ENCODE peak calls at places on chromosome 16, in four cellular contexts. R is fibroblast of pulmonary artery, C is lung, S is dorsolateral prefrontal cortex. W is an unnamed sample.

GRCh38 chr16:3681206-3681605 is 26.7 kb downstream of the DNASE1 start:
- DNase-seq in R (peak), C (no peak), S (peak), W (no peak)

GRCh38 chr16:88637797-88638196 is 575 bp upstream of the IL17C start:
- DNase-seq in R (no peak), C (no peak), S (no peak), W (no peak)

GRCh38 chr16:59478806-59479205 is 744.7 kb upstream of the GOT2 start:
- DNase-seq in R (peak), C (no peak), S (no peak), W (no peak)

GRCh38 chr16:31202402-31203385 is at the start of gene PYCARD:
- DNase-seq in R (peak), C (peak), S (no peak), W (peak)

GRCh38 chr16:83835972-83836566 is 28.3 kb downstream of the HSBP1 start:
- DNase-seq in R (peak), C (no peak), S (no peak), W (peak)

GRCh38 chr16:11155284-11155806 is 100.7 kb downstream of the SOCS1 start:
- DNase-seq in R (peak), C (no peak), S (no peak), W (peak)

GRCh38 chr16:11914210-11914758 is 1.5 kb downstream of the GSPT1 start:
- DNase-seq in R (no peak), C (no peak), S (no peak), W (no peak)

GRCh38 chr16:56294599-56294998 is 103.3 kb downstream of the GNAO1 start:
- DNase-seq in R (peak), C (no peak), S (no peak), W (peak)

GRCh38 chr16:1426734-1427451 is 4.0 kb upstream of the PERCC1 start:
- DNase-seq in R (no peak), C (no peak), S (no peak), W (no peak)

GRCh38 chr16:8946544-8946943 is 17.2 kb downstream of the USP7 start:
- DNase-seq in R (no peak), C (no peak), S (no peak), W (no peak)

GRCh38 chr16:77788196-77789084 is at the start of gene VAT1L:
- DNase-seq in R (peak), C (no peak), S (peak), W (peak)

GRCh38 chr16:27769561-27770222 is 219.7 kb downstream of the KATNIP start:
- DNase-seq in R (peak), C (no peak), S (no peak), W (peak)

GRCh38 chr16:70490261-70490660 is 33.1 kb downstream of the COG4 start:
- DNase-seq in R (no peak), C (no peak), S (no peak), W (no peak)

GRCh38 chr16:69763557-69763942 is 1.4 kb downstream of the WWP2 start:
- DNase-seq in R (no peak), C (no peak), S (no peak), W (no peak)

GRCh38 chr16:12794486-12795399 is 8.9 kb downstream of the CPPED1 start:
- DNase-seq in R (peak), C (no peak), S (no peak), W (no peak)

GRCh38 chr16:56600398-56600999 is 7.9 kb upstream of the MT2A start:
- DNase-seq in R (peak), C (no peak), S (no peak), W (peak)

GRCh38 chr16:16082255-16082654 is 132.8 kb downstream of the ABCC1 start:
- DNase-seq in R (no peak), C (no peak), S (no peak), W (no peak)

GRCh38 chr16:72935896-72936295 is 112.0 kb downstream of the ZFHX3 start:
- DNase-seq in R (no peak), C (no peak), S (no peak), W (no peak)

GRCh38 chr16:79902351-79902750 is 301.8 kb upstream of the MAF start:
- DNase-seq in R (no peak), C (no peak), S (no peak), W (peak)

GRCh38 chr16:19008245-19008644 is 24.5 kb downstream of the TMC7 start:
- DNase-seq in R (peak), C (no peak), S (no peak), W (peak)

GRCh38 chr16:87333101-87333500 is 15.9 kb upstream of the C16orf95 start:
- DNase-seq in R (no peak), C (no peak), S (peak), W (no peak)

GRCh38 chr16:19524356-19524865 is 669 bp downstream of the CCP110 start:
- DNase-seq in R (no peak), C (no peak), S (no peak), W (peak)

GRCh38 chr16:13421726-13422125 is 498.2 kb upstream of the ERCC4 start:
- DNase-seq in R (no peak), C (no peak), S (no peak), W (peak)

GRCh38 chr16:21611546-21612384 is 12.4 kb downstream of the METTL9 start:
- DNase-seq in R (peak), C (no peak), S (no peak), W (no peak)

GRCh38 chr16:87207509-87207908 is 109.7 kb downstream of the C16orf95 start:
- DNase-seq in R (peak), C (no peak), S (no peak), W (peak)

GRCh38 chr16:521381-522210 is 5.9 kb upstream of the CAPN15 start:
- DNase-seq in R (no peak), C (no peak), S (no peak), W (no peak)

GRCh38 chr16:65318138-65318537 is 196.3 kb upstream of the CDH11 start:
- DNase-seq in R (no peak), C (no peak), S (no peak), W (peak)

GRCh38 chr16:24988137-24988535 is 27.0 kb downstream of the ARHGAP17 start:
- DNase-seq in R (peak), C (no peak), S (no peak), W (no peak)

GRCh38 chr16:70476272-70477020 is 22.1 kb downstream of the FCSK start:
- DNase-seq in R (peak), C (no peak), S (no peak), W (peak)

GRCh38 chr16:5895137-5895536 is 797.5 kb upstream of the EEF2KMT start:
- DNase-seq in R (no peak), C (no peak), S (no peak), W (peak)

GRCh38 chr16:89574681-89575246 is 794 bp upstream of the CPNE7 start:
- DNase-seq in R (peak), C (no peak), S (no peak), W (peak)

GRCh38 chr16:47473794-47474193 is 12.7 kb downstream of the PHKB start:
- DNase-seq in R (no peak), C (no peak), S (no peak), W (no peak)
- H3K4me3 ChIP-seq in R (no peak), C (no peak), S (no peak), W (no peak)

GRCh38 chr16:23678430-23679273 is at the start of gene PLK1:
- DNase-seq in R (peak), C (peak), S (peak), W (peak)
- TF ChIP-seq CTCF in R (peak), C (no peak), S (no peak), W (peak)

GRCh38 chr16:85901110-85901509 is 2.1 kb downstream of the IRF8 start:
- DNase-seq in R (no peak), C (no peak), S (no peak), W (no peak)
- H3K4me3 ChIP-seq in R (no peak), C (no peak), S (no peak), W (no peak)

GRCh38 chr16:57801098-57801855 is 1.0 kb downstream of the KIFC3 start:
- DNase-seq in R (peak), C (no peak), S (no peak), W (peak)
- TF ChIP-seq CTCF in R (no peak), C (no peak), S (no peak), W (peak)

W was measured in astrocyte of the spinal cord.